ENCODE peak calls at places on chromosomes 16 and 17, in ten cellular contexts. E is GM06990; M is CD8-positive, alpha-beta T cell; H is Calu3; J is stomach; A is CD4-positive, alpha-beta T cell; T is GM13976; R is endodermal cell; X is HFFc6; U is keratinocyte. C is an unnamed sample.

GRCh38 chr17:48215583-48216139 is 108.1 kb downstream of the SNX11 start:
- DNase-seq in E (no peak), M (no peak), H (peak; percentile 78), J (no peak), A (no peak), T (no peak), R (peak; percentile 87), X (peak; percentile 22), U (no peak), C (no peak)

GRCh38 chr17:67223924-67224323 is 21.1 kb downstream of the HELZ start:
- DNase-seq in E (no peak), M (no peak), H (no peak), J (no peak), A (no peak), T (no peak), R (no peak), X (no peak), U (no peak), C (no peak)

GRCh38 chr16:13586051-13586450 is 333.9 kb upstream of the ERCC4 start:
- DNase-seq in E (no peak), M (no peak), H (no peak), J (no peak), A (no peak), T (no peak), R (no peak), X (no peak), U (no peak), C (no peak)

GRCh38 chr16:82954224-82954929 is 327.6 kb downstream of the CDH13 start:
- DNase-seq in E (no peak), M (no peak), H (no peak), J (no peak), A (no peak), T (no peak), R (no peak), X (peak; percentile 1), U (no peak), C (no peak)

GRCh38 chr16:88882358-88883030 is 16.0 kb upstream of the PABPN1L start:
- DNase-seq in E (peak; percentile 59), M (no peak), H (no peak), J (peak; percentile 63), A (no peak), T (no peak), R (no peak), X (no peak), U (peak; percentile 19), C (no peak)

GRCh38 chr17:3890082-3890892 is 2.6 kb downstream of the CAMKK1 start:
- DNase-seq in E (no peak), M (no peak), H (peak; percentile 76), J (peak; percentile 41), A (no peak), T (no peak), R (peak; percentile 64), X (peak; percentile 94), U (peak; percentile 54), C (no peak)

GRCh38 chr17:48615963-48616718 is 1.0 kb upstream of the HOXB8 start:
- DNase-seq in E (no peak), M (no peak), H (no peak), J (no peak), A (no peak), T (no peak), R (no peak), X (no peak), U (no peak), C (no peak)

GRCh38 chr17:2023692-2024571 is 1.2 kb downstream of the RTN4RL1 start:
- DNase-seq in E (no peak), M (peak; percentile 53), H (peak; percentile 16), J (no peak), A (no peak), T (no peak), R (peak; percentile 97), X (peak; percentile 22), U (no peak), C (no peak)

GRCh38 chr17:65388911-65389310 is 172.5 kb downstream of the AXIN2 start:
- DNase-seq in E (no peak), M (no peak), H (no peak), J (no peak), A (no peak), T (no peak), R (no peak), X (no peak), U (no peak), C (no peak)

GRCh38 chr16:70634861-70635260 is 11.5 kb upstream of the IL34 start:
- DNase-seq in E (no peak), M (no peak), H (no peak), J (no peak), A (no peak), T (no peak), R (no peak), X (peak; percentile 26), U (no peak), C (no peak)

GRCh38 chr16:47475786-47476185 is 14.7 kb downstream of the PHKB start:
- DNase-seq in E (no peak), M (no peak), H (no peak), J (no peak), A (no peak), T (no peak), R (no peak), X (peak; percentile 38), U (no peak), C (no peak)

GRCh38 chr17:17412331-17412730 is 64.5 kb upstream of the MED9 start:
- DNase-seq in E (no peak), M (no peak), H (peak; percentile 6), J (no peak), A (no peak), T (no peak), R (no peak), X (peak; percentile 84), U (no peak), C (no peak)

GRCh38 chr17:35373984-35374765 is 754 bp upstream of the SLFN11 start:
- DNase-seq in E (peak; percentile 66), M (peak; percentile 68), H (peak; percentile 28), J (peak; percentile 47), A (no peak), T (peak; percentile 58), R (peak; percentile 80), X (peak; percentile 50), U (no peak), C (peak; percentile 47)

GRCh38 chr16:51161440-51162195 is 10.5 kb upstream of the SALL1 start:
- DNase-seq in E (no peak), M (no peak), H (no peak), J (no peak), A (no peak), T (no peak), R (no peak), X (peak; percentile 35), U (no peak), C (no peak)

GRCh38 chr16:84196727-84197486 is 6.0 kb downstream of the ADAD2 start:
- DNase-seq in E (no peak), M (no peak), H (no peak), J (no peak), A (no peak), T (no peak), R (peak; percentile 68), X (no peak), U (no peak), C (no peak)

GRCh38 chr17:48728232-48729231 is at the start of gene HOXB13:
- DNase-seq in E (no peak), M (no peak), H (peak; percentile 70), J (peak; percentile 37), A (no peak), T (no peak), R (peak; percentile 91), X (no peak), U (no peak), C (no peak)

GRCh38 chr16:1941924-1942809 is 832 bp downstream of the MSRB1 start:
- DNase-seq in E (no peak), M (no peak), H (peak; percentile 27), J (no peak), A (no peak), T (no peak), R (peak; percentile 63), X (no peak), U (no peak), C (no peak)

GRCh38 chr17:71409712-71410111 is 711.1 kb upstream of the SOX9 start:
- DNase-seq in E (no peak), M (no peak), H (no peak), J (no peak), A (no peak), T (no peak), R (no peak), X (peak; percentile 83), U (peak; percentile 90), C (no peak)

GRCh38 chr16:60166111-60166510 is 1432.0 kb upstream of the GOT2 start:
- DNase-seq in E (no peak), M (no peak), H (no peak), J (no peak), A (no peak), T (no peak), R (no peak), X (no peak), U (no peak), C (no peak)

GRCh38 chr16:81214745-81215166 is 23.7 kb upstream of the BCO1 start:
- DNase-seq in E (no peak), M (no peak), H (peak; percentile 70), J (peak; percentile 38), A (no peak), T (peak; percentile 46), R (peak; percentile 87), X (no peak), U (no peak), C (no peak)
- TF ChIP-seq CTCF in E (peak; percentile 50), M (no peak), H (no peak), J (no peak), A (no peak), T (no peak), R (peak; percentile 85), X (peak; percentile 67), U (peak; percentile 53), C (no peak)

DNA sequence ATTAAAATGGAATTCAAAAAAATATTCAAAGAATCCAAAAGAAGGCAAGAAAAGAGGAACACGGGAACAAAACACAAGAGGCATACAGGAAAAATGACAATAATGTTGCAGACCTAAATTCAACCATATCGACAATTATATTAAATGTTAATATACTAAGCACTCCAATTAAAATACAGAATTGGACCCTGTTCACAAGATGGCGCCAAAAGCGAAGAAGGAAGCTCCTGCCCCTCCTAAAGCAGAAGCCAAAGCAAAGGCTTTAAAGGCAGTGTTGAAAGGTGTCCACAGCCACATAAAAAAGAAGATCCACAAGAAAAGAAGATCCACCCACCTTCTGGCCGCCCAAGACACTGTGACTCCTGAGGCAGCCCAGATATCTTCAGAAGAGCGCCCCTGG is 6.3 kb upstream of the XAF1 start:
- DNase-seq in E (no peak), M (no peak), H (no peak), J (no peak), A (no peak), T (no peak), R (no peak), X (no peak), U (no peak), C (no peak)
- TF ChIP-seq CTCF in E (no peak), M (no peak), H (no peak), J (no peak), A (no peak), T (no peak), R (peak; percentile 53), X (peak; percentile 47), U (no peak), C (no peak)

GRCh38 chr17:40726919-40727318 is 23.4 kb upstream of the KRT24 start:
- DNase-seq in E (no peak), M (no peak), H (peak; percentile 45), J (no peak), A (no peak), T (no peak), R (no peak), X (no peak), U (no peak), C (no peak)
- TF ChIP-seq CTCF in E (peak; percentile 32), M (peak; percentile 56), H (no peak), J (no peak), A (peak; percentile 46), T (no peak), R (peak; percentile 72), X (peak; percentile 63), U (no peak), C (peak; percentile 8)

GRCh38 chr16:81447383-81448101 is 2.9 kb downstream of the CMIP start:
- DNase-seq in E (no peak), M (no peak), H (peak; percentile 67), J (peak; percentile 47), A (no peak), T (no peak), R (peak; percentile 76), X (no peak), U (no peak), C (no peak)
- TF ChIP-seq CTCF in E (no peak), M (no peak), H (no peak), J (no peak), A (no peak), T (no peak), R (peak; percentile 51), X (no peak), U (no peak), C (no peak)

C was measured in GM10248.